ENCODE peak calls at places on chromosomes 4 and X, in nine cellular contexts. K, L, R, B, I, O, Y, M and G are unnamed samples.

GRCh38 chr4:138892483-138893386 is 122.8 kb upstream of the NOCT start:
- DNase-seq in K (no peak), L (no peak), R (no peak), B (no peak), I (no peak), O (no peak), Y (no peak), M (no peak), G (no peak)

GRCh38 chrX:16202943-16203342 is 35.7 kb downstream of the MAGEB17 start:
- DNase-seq in K (no peak), L (no peak), R (no peak), B (no peak), I (no peak), O (no peak), Y (no peak), M (no peak), G (no peak)

GRCh38 chr4:155777971-155778710 is 19.3 kb downstream of the GUCY1B1 start:
- DNase-seq in K (no peak), L (no peak), R (no peak), B (no peak), I (no peak), O (no peak), Y (no peak), M (peak; percentile 42), G (no peak)

GRCh38 chr4:30370105-30370504 is 350.1 kb upstream of the PCDH7 start:
- DNase-seq in K (no peak), L (no peak), R (no peak), B (no peak), I (no peak), O (no peak), Y (no peak), M (no peak), G (no peak)

GRCh38 chr4:102867278-102868152 is 1.3 kb upstream of the CISD2 start:
- DNase-seq in K (no peak), L (no peak), R (no peak), B (no peak), I (no peak), O (no peak), Y (no peak), M (no peak), G (no peak)

GRCh38 chrX:120559799-120560198 is 963 bp downstream of the CUL4B start:
- DNase-seq in K (no peak), L (no peak), R (no peak), B (no peak), I (no peak), O (no peak), Y (no peak), M (no peak), G (no peak)

GRCh38 chr4:157220026-157220881 is at the start of gene GRIA2:
- DNase-seq in K (peak; percentile 66), L (no peak), R (peak; percentile 15), B (peak; percentile 89), I (peak; percentile 69), O (peak; percentile 69), Y (peak; percentile 65), M (no peak), G (no peak)

GRCh38 chr4:102285831-102286230 is 59.5 kb downstream of the SLC39A8 start:
- DNase-seq in K (no peak), L (no peak), R (no peak), B (no peak), I (peak; percentile 11), O (no peak), Y (no peak), M (no peak), G (no peak)

GRCh38 chrX:44569122-44569521 is 26.5 kb upstream of the FUNDC1 start:
- DNase-seq in K (no peak), L (no peak), R (no peak), B (no peak), I (no peak), O (no peak), Y (no peak), M (no peak), G (no peak)

GRCh38 chr4:97911236-97911906 is 231.9 kb downstream of the STPG2 start:
- DNase-seq in K (no peak), L (no peak), R (no peak), B (no peak), I (no peak), O (peak; percentile 67), Y (no peak), M (no peak), G (no peak)

GRCh38 chr4:77582151-77582550 is 23.5 kb upstream of the CXCL13 start:
- DNase-seq in K (no peak), L (no peak), R (no peak), B (no peak), I (no peak), O (no peak), Y (no peak), M (peak; percentile 61), G (no peak)

GRCh38 chr4:9765091-9765490 is 16.3 kb upstream of the DRD5 start:
- DNase-seq in K (peak; percentile 38), L (no peak), R (no peak), B (peak; percentile 23), I (peak; percentile 24), O (no peak), Y (peak; percentile 34), M (peak; percentile 26), G (no peak)

GRCh38 chr4:7247521-7247920 is 55.2 kb downstream of the SORCS2 start:
- DNase-seq in K (no peak), L (no peak), R (no peak), B (no peak), I (no peak), O (no peak), Y (no peak), M (no peak), G (no peak)

GRCh38 chrX:103157511-103158316 is 57.2 kb upstream of the BEX4 start:
- DNase-seq in K (peak; percentile 40), L (no peak), R (peak; percentile 25), B (peak; percentile 46), I (peak; percentile 58), O (no peak), Y (peak; percentile 3), M (peak; percentile 78), G (no peak)

GRCh38 chr4:137263206-137263605 is 269.1 kb downstream of the PCDH18 start:
- DNase-seq in K (no peak), L (no peak), R (no peak), B (no peak), I (no peak), O (no peak), Y (no peak), M (no peak), G (no peak)

GRCh38 chr4:142614621-142615323 is 231.3 kb downstream of the INPP4B start:
- DNase-seq in K (no peak), L (no peak), R (no peak), B (no peak), I (no peak), O (no peak), Y (no peak), M (peak; percentile 88), G (no peak)

GRCh38 chr4:123953556-123953955 is 557.0 kb downstream of the SPRY1 start:
- DNase-seq in K (no peak), L (no peak), R (no peak), B (no peak), I (no peak), O (no peak), Y (no peak), M (no peak), G (no peak)

GRCh38 chr4:85717847-85718246 is 242.9 kb downstream of the ARHGAP24 start:
- DNase-seq in K (no peak), L (no peak), R (no peak), B (no peak), I (no peak), O (no peak), Y (no peak), M (no peak), G (no peak)

GRCh38 chrX:79138658-79139241 is 5.7 kb upstream of the GPR174 start:
- DNase-seq in K (no peak), L (no peak), R (no peak), B (no peak), I (no peak), O (no peak), Y (no peak), M (no peak), G (no peak)

GRCh38 chrX:46710927-46711623 is 47.8 kb downstream of the SLC9A7 start:
- DNase-seq in K (no peak), L (no peak), R (no peak), B (peak; percentile 13), I (no peak), O (no peak), Y (no peak), M (no peak), G (no peak)

GRCh38 chrX:69031181-69031580 is 134.1 kb downstream of the PJA1 start:
- DNase-seq in K (peak; percentile 14), L (no peak), R (no peak), B (peak; percentile 51), I (peak; percentile 23), O (no peak), Y (no peak), M (peak; percentile 14), G (no peak)
- TF ChIP-seq CTCF in K (no peak), L (no peak), R (no peak), B (peak; percentile 11), I (peak; percentile 45), O (no peak), Y (no peak), M (peak; percentile 39), G (no peak)

GRCh38 chr4:163663454-163664225 is 169.2 kb downstream of the TMA16 start:
- DNase-seq in K (no peak), L (no peak), R (no peak), B (no peak), I (no peak), O (no peak), Y (no peak), M (no peak), G (no peak)
- H3K27ac ChIP-seq in K (no peak overlapping the region), L (no peak overlapping the region), R (no peak overlapping the region), B (no peak overlapping the region), I (no peak overlapping the region), O (peak overlapping the region; percentile 84), Y (no peak overlapping the region), M (no peak overlapping the region), G (no peak overlapping the region)

DNA sequence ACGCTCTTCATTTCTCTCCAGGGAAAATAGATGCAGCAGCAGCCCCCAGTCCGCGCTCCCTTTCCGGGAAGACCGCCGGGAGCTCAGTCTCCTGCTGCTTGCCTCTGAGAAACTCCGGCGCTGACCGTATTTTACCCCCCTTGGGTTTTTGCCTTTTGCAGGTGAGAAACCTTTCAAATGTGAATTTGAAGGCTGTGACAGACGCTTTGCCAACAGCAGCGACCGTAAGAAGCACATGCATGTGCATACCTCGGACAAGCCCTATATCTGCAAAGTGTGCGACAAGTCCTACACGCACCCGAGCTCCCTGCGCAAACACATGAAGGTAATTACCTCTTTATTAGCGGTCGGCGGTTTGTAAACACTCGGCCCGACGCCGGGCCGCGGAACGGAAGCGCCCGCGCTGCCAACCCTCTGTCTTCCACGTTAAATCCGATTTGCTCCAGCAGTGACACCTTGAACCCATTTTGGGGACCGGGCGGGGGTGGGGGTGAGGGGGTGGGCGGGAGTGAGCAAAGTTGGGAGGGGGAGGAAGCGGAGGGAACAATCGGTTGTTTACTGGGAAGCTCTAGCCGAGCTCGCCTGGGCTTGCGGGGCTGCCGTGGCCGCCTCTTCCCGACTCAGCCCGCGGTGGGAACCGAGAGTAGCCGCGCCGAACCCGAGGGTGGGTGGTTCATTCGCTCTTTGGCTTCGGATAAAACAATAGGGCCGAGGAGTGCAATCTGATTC is 3.0 kb downstream of the ZIC3 start:
- DNase-seq in K (no peak), L (no peak), R (no peak), B (no peak), I (no peak), O (no peak), Y (no peak), M (no peak), G (no peak)
- H3K9me3 ChIP-seq in K (no peaks in the 10 kb centered on the region), L (no peaks in the 10 kb centered on the region), R (no peaks in the 10 kb centered on the region), B (no peaks in the 10 kb centered on the region), I (no peaks in the 10 kb centered on the region), O (no peaks in the 10 kb centered on the region), Y (no peaks in the 10 kb centered on the region), M (no peaks in the 10 kb centered on the region), G (no peaks in the 10 kb centered on the region)

GRCh38 chrX:12349201-12349600 is 210.9 kb downstream of the FRMPD4 start:
- DNase-seq in K (no peak), L (no peak), R (no peak), B (no peak), I (no peak), O (no peak), Y (no peak), M (no peak), G (no peak)
- TF ChIP-seq CTCF in K (no peak), L (no peak), R (no peak), B (peak; percentile 8), I (no peak), O (no peak), Y (no peak), M (peak; percentile 20), G (no peak)